ENCODE peak calls at places on chromosome 20, in six cellular contexts. A is GM06990, J is skeletal muscle cell, C is transverse colon, P is osteoblast, O is heart right ventricle. B is an unnamed sample.

GRCh38 chr20:35681953-35682352 is 17.2 kb downstream of the NFS1 start:
- DNase-seq in A (no peak), O (no peak), J (no peak), C (no peak), P (no peak), B (no peak)

GRCh38 chr20:4961746-4962145 is 39.6 kb downstream of the SLC23A2 start:
- DNase-seq in O (peak), A (no peak), J (peak), P (peak), C (no peak), B (peak)

GRCh38 chr20:57573893-57574292 is 13.0 kb downstream of the PCK1 start:
- DNase-seq in C (no peak), P (peak), J (no peak), A (no peak), O (no peak), B (no peak)

GRCh38 chr20:25310268-25310920 is 62.5 kb downstream of the PYGB start:
- DNase-seq in C (peak), O (no peak), J (peak), P (peak), A (no peak), B (peak)

GRCh38 chr20:46831633-46832011 is 63.0 kb upstream of the EYA2 start:
- DNase-seq in O (no peak), J (no peak), P (peak), A (peak), C (no peak), B (no peak)

GRCh38 chr20:25306991-25307903 is 59.4 kb downstream of the PYGB start:
- DNase-seq in O (no peak), A (no peak), C (no peak), P (peak), J (no peak), B (no peak)

GRCh38 chr20:45405566-45406259 is 2.4 kb upstream of the DBNDD2 start:
- DNase-seq in J (no peak), C (peak), A (no peak), O (peak), P (peak), B (no peak)

GRCh38 chr20:24987244-24987643 is 5.3 kb downstream of the APMAP start:
- DNase-seq in A (no peak), O (no peak), C (no peak), J (peak), P (no peak), B (no peak)

GRCh38 chr20:51399138-51399890 is 143.2 kb downstream of the NFATC2 start:
- DNase-seq in A (no peak), O (no peak), J (no peak), C (no peak), P (no peak), B (no peak)

GRCh38 chr20:31869942-31870702 is at the start of the genes DUSP15 and TTLL9:
- DNase-seq in C (peak), O (peak), P (peak), A (no peak), J (no peak), B (no peak)

GRCh38 chr20:31678389-31679356 is 41.0 kb downstream of the COX4I2 start:
- DNase-seq in C (no peak), O (no peak), J (no peak), A (no peak), P (no peak), B (no peak)

GRCh38 chr20:44309763-44310663 is 989 bp downstream of the FITM2 start:
- DNase-seq in C (peak), J (peak), A (no peak), O (peak), P (peak), B (peak)

GRCh38 chr20:41540459-41540858 is 77.7 kb downstream of the CHD6 start:
- DNase-seq in P (no peak), O (no peak), J (no peak), A (no peak), C (no peak), B (no peak)

GRCh38 chr20:4661191-4661590 is 60.5 kb upstream of the PRND start:
- DNase-seq in J (no peak), O (no peak), P (no peak), A (no peak), C (peak), B (no peak)

GRCh38 chr20:48716541-48716940 is 111.3 kb downstream of the PREX1 start:
- DNase-seq in C (no peak), O (no peak), J (no peak), A (no peak), P (no peak), B (no peak)

GRCh38 chr20:48718914-48719578 is 108.8 kb downstream of the PREX1 start:
- DNase-seq in J (no peak), A (peak), O (no peak), P (no peak), C (peak), B (no peak)

GRCh38 chr20:48717095-48717958 is 110.5 kb downstream of the PREX1 start:
- DNase-seq in J (no peak), P (no peak), C (no peak), O (no peak), A (peak), B (no peak)

GRCh38 chr20:48716086-48716485 is 111.7 kb downstream of the PREX1 start:
- DNase-seq in C (peak), A (peak), O (no peak), J (no peak), P (no peak), B (no peak)

GRCh38 chr20:48717959-48718223 is 109.9 kb downstream of the PREX1 start:
- DNase-seq in J (no peak), P (no peak), O (no peak), C (no peak), A (no peak), B (no peak)
- H3K4me3 ChIP-seq in J (no peak), P (no peak), O (no peak), C (no peak), A (no peak), B (no peak)

GRCh38 chr20:13342469-13343242 is 121.6 kb downstream of the ISM1 start:
- DNase-seq in C (no peak), O (no peak), J (no peak), A (no peak), P (no peak), B (no peak)
- H3K4me3 ChIP-seq in C (no peak), O (no peak), J (no peak), A (no peak), P (no peak), B (no peak)

DNA sequence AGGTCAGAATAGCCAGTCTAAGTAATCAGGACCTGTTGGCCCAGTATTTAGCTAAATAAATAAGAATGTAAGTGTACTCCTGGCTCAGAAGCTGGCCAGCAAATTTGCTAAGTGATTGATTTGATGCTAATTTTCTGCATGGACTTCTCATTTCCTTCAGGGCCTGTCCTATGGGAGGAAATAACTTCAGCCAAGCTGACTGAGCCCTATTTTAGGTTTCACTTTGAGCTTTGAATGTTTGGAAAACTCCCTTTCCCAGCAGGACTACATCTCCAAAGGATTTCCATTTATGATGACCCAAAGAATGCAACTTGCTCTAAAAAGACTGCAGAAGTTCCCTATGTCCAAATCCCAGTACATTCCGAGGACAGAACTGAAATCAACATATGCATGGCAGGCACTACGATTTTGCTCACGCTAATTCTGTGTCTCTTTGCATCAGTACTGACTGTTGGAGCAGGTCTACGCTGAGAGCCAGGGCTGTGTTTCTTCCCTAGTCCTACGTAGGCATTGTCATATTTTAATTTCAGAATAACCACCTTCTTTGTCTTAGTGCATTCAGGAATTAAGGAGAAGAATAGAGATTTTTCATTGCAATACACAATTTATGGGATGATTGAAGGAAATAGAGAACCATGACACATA is 441.4 kb upstream of the PLCB4 start:
- DNase-seq in O (peak), J (no peak), C (no peak), P (no peak), A (no peak), B (no peak)
- H3K4me3 ChIP-seq in O (no peak), J (peak), C (no peak), P (peak), A (no peak), B (no peak)

GRCh38 chr20:50067461-50067860 is 45.5 kb downstream of the UBE2V1 start:
- DNase-seq in O (no peak), A (no peak), P (peak), C (no peak), J (no peak), B (no peak)
- H3K4me3 ChIP-seq in O (no peak), A (no peak), P (no peak), C (no peak), J (no peak), B (no peak)

GRCh38 chr20:361562-361961 is 14.7 kb downstream of the NRSN2 start:
- DNase-seq in P (no peak), O (no peak), C (no peak), A (no peak), J (no peak), B (no peak)
- H3K4me3 ChIP-seq in P (no peak), O (no peak), C (no peak), A (no peak), J (no peak), B (no peak)

B was measured in astrocyte of the spinal cord.